ENCODE peak calls at places on chromosomes 16 and 17, in eight cellular contexts. L is posterior cingulate gyrus; R is NCI-H1930; N is glutamatergic neuron; G is stimulated activated CD8-positive, alpha-beta memory T cell treated with anti-CD3 and anti-CD28 coated beads, Interleukin-4, amount 100 ng/mL, for 1 hour; E is stomach; P is AG09319; K is H7. S is an unnamed sample.

GRCh38 chr16:72270531-72270930 is 98.6 kb upstream of the PMFBP1 start:
- DNase-seq in E (no peak), N (no peak), R (no peak), L (no peak), K (no peak), G (no peak), P (no peak), S (no peak)

GRCh38 chr16:49492090-49492801 is 118.6 kb downstream of the C16orf78 start:
- DNase-seq in N (peak; percentile 79), P (no peak), G (no peak), K (peak; percentile 98), E (peak; percentile 44), R (no peak), L (no peak), S (no peak)

GRCh38 chr16:84071151-84071550 is 28.6 kb upstream of the SLC38A8 start:
- DNase-seq in G (no peak), E (no peak), L (no peak), P (no peak), R (no peak), N (no peak), K (no peak), S (no peak)

GRCh38 chr16:25013751-25014499 is 1.2 kb downstream of the ARHGAP17 start:
- DNase-seq in N (no peak), R (no peak), K (no peak), L (no peak), G (no peak), E (no peak), P (no peak), S (no peak)

GRCh38 chr16:28100810-28101532 is 37.5 kb upstream of the GSG1L start:
- DNase-seq in P (no peak), L (no peak), R (no peak), K (no peak), N (peak; percentile 2), G (no peak), E (no peak), S (no peak)

GRCh38 chr16:78183886-78184553 is 84.6 kb downstream of the WWOX start:
- DNase-seq in G (no peak), E (no peak), R (no peak), L (peak; percentile 52), N (no peak), K (no peak), P (no peak), S (no peak)

GRCh38 chr16:4123617-4124300 is 7.5 kb upstream of the ADCY9 start:
- DNase-seq in R (no peak), N (no peak), G (no peak), K (no peak), E (no peak), L (no peak), P (no peak), S (no peak)

GRCh38 chr16:10965440-10966039 is 21.2 kb downstream of the CLEC16A start:
- DNase-seq in P (no peak), K (no peak), E (no peak), G (no peak), L (no peak), R (no peak), N (no peak), S (no peak)

GRCh38 chr17:16377804-16378400 is 3.0 kb upstream of the UBB start:
- DNase-seq in P (no peak), N (no peak), K (no peak), L (no peak), E (no peak), G (no peak), R (no peak), S (no peak)

GRCh38 chr16:84839956-84840355 is 20.2 kb downstream of the CRISPLD2 start:
- DNase-seq in K (peak; percentile 56), R (no peak), E (no peak), N (no peak), G (no peak), L (no peak), P (no peak), S (no peak)

GRCh38 chr16:89899879-89900481 is 18.7 kb upstream of the MC1R start:
- DNase-seq in L (no peak), K (no peak), R (no peak), G (no peak), P (no peak), N (no peak), E (no peak), S (no peak)

GRCh38 chr16:2686912-2687507 is 4.7 kb downstream of the KCTD5 start:
- DNase-seq in K (peak; percentile 52), N (no peak), P (no peak), E (peak; percentile 45), G (no peak), R (no peak), L (no peak), S (no peak)

GRCh38 chr17:59893617-59894100 is 738 bp downstream of the RPS6KB1 start:
- DNase-seq in K (peak; percentile 62), E (no peak), G (no peak), L (no peak), N (no peak), P (no peak), R (no peak), S (peak; percentile 4)

GRCh38 chr16:87780385-87780989 is 14.7 kb upstream of the KLHDC4 start:
- DNase-seq in N (no peak), K (no peak), P (no peak), G (no peak), R (no peak), L (peak; percentile 22), E (peak; percentile 34), S (no peak)

GRCh38 chr16:77219437-77219836 is 20.2 kb downstream of the SYCE1L start:
- DNase-seq in R (no peak), G (no peak), K (no peak), E (no peak), P (no peak), N (no peak), L (no peak), S (no peak)

GRCh38 chr16:66270333-66270927 is 96.1 kb upstream of the CDH5 start:
- DNase-seq in E (peak; percentile 68), P (no peak), L (peak; percentile 55), R (peak; percentile 10), G (no peak), K (peak; percentile 97), N (peak; percentile 86), S (no peak)

GRCh38 chr16:62077998-62078397 is 41.8 kb upstream of the CDH8 start:
- DNase-seq in N (peak; percentile 63), P (no peak), G (no peak), E (no peak), R (no peak), L (peak; percentile 7), K (peak; percentile 48), S (no peak)

GRCh38 chr17:65584604-65585521 is 23.4 kb upstream of the AXIN2 start:
- DNase-seq in R (no peak), L (no peak), K (no peak), E (no peak), P (no peak), N (no peak), G (no peak), S (no peak)

GRCh38 chr16:53945996-53946395 is 242.0 kb downstream of the FTO start:
- DNase-seq in N (no peak), G (no peak), K (peak; percentile 46), R (no peak), P (peak; percentile 31), L (no peak), E (no peak), S (no peak)

GRCh38 chr17:298791-299450 is 53.7 kb downstream of the RPH3AL start:
- DNase-seq in L (no peak), P (no peak), N (peak; percentile 61), K (peak; percentile 70), R (no peak), E (no peak), G (no peak), S (no peak)

GRCh38 chr16:88927010-88927409 is 50.0 kb downstream of the CBFA2T3 start:
- DNase-seq in R (no peak), L (no peak), E (no peak), K (no peak), P (no peak), G (no peak), N (no peak), S (no peak)

GRCh38 chr17:48578616-48579560 is 738 bp upstream of the HOXB4 start:
- DNase-seq in P (no peak), G (no peak), N (no peak), L (no peak), K (peak; percentile 62), E (no peak), R (no peak), S (no peak)

GRCh38 chr16:72149676-72150464 is 22.1 kb downstream of the PMFBP1 start:
- DNase-seq in L (no peak), R (no peak), E (no peak), K (peak; percentile 55), G (no peak), P (no peak), N (no peak), S (no peak)

GRCh38 chr17:76079577-76080206 is 710 bp downstream of the ZACN start:
- DNase-seq in N (no peak), L (no peak), P (no peak), E (no peak), K (peak; percentile 88), R (no peak), G (no peak), S (no peak)

GRCh38 chr16:11342021-11342855 is 3.0 kb upstream of the RMI2 start:
- DNase-seq in N (no peak), P (no peak), G (no peak), L (no peak), K (no peak), E (no peak), R (no peak), S (no peak)

GRCh38 chr17:37382056-37382455 is 6.3 kb downstream of the C17orf78 start:
- DNase-seq in E (no peak), K (no peak), R (no peak), P (no peak), G (no peak), L (no peak), N (no peak), S (no peak)

GRCh38 chr16:86816930-86817625 is 238.7 kb downstream of the FOXL1 start:
- DNase-seq in R (no peak), P (no peak), K (no peak), L (no peak), G (no peak), N (no peak), E (no peak), S (no peak)

GRCh38 chr17:6162892-6163291 is 92.7 kb downstream of the WSCD1 start:
- DNase-seq in P (no peak), K (peak; percentile 53), G (no peak), R (no peak), N (no peak), L (no peak), E (no peak), S (no peak)

GRCh38 chr17:58328195-58329034 is at the start of gene TSPOAP1:
- DNase-seq in G (no peak), R (no peak), P (no peak), K (peak; percentile 94), N (peak; percentile 85), E (no peak), L (peak; percentile 82), S (no peak)

S was measured in amniotic stem cell.